ENCODE peak calls at places on chromosome 22, in eight cellular contexts. I is mucosa of descending colon, T is left colon, R is ACHN, E is coronary artery, A is T follicular helper cell, O is AG10803, X is osteocyte. K is an unnamed sample.

GRCh38 chr22:27065259-27065658 is 407.9 kb downstream of the MIAT start:
- DNase-seq in I (no peak), T (no peak), R (no peak), E (no peak), A (no peak), O (no peak), X (no peak), K (no peak)

GRCh38 chr22:37381489-37381888 is 45.8 kb downstream of the ELFN2 start:
- DNase-seq in I (no peak), T (no peak), R (no peak), E (no peak), A (no peak), O (no peak), X (no peak), K (no peak)

GRCh38 chr22:35037089-35037488 is 28.9 kb upstream of the ISX start:
- DNase-seq in I (no peak), T (no peak), R (no peak), E (peak), A (no peak), O (peak), X (no peak), K (peak)

GRCh38 chr22:36192601-36193000 is 9.0 kb downstream of the APOL4 start:
- DNase-seq in I (no peak), T (no peak), R (no peak), E (no peak), A (no peak), O (no peak), X (no peak), K (no peak)

GRCh38 chr22:31138126-31138525 is 2.2 kb downstream of the PLA2G3 start:
- DNase-seq in I (no peak), T (no peak), R (no peak), E (no peak), A (no peak), O (no peak), X (no peak), K (no peak)

GRCh38 chr22:32660292-32660691 is 141.2 kb upstream of the TIMP3 start:
- DNase-seq in I (peak), T (peak), R (peak), E (no peak), A (peak), O (peak), X (no peak), K (peak)

GRCh38 chr22:42388130-42388797 is 43.9 kb downstream of the NFAM1 start:
- DNase-seq in I (no peak), T (no peak), R (no peak), E (no peak), A (no peak), O (no peak), X (no peak), K (peak)

GRCh38 chr22:46172522-46172921 is 22.2 kb downstream of the PPARA start:
- DNase-seq in I (no peak), T (no peak), R (no peak), E (no peak), A (no peak), O (no peak), X (no peak), K (no peak)

GRCh38 chr22:50072714-50073538 is 12.3 kb downstream of the MLC1 start:
- DNase-seq in I (no peak), T (no peak), R (no peak), E (no peak), A (no peak), O (no peak), X (no peak), K (no peak)

GRCh38 chr22:46219650-46220049 is 30.4 kb downstream of the CDPF1 start:
- DNase-seq in I (no peak), T (no peak), R (no peak), E (no peak), A (no peak), O (no peak), X (no peak), K (no peak)

GRCh38 chr22:21448627-21449416 is 18.4 kb upstream of the TMEM191C start:
- DNase-seq in I (peak), T (peak), R (no peak), E (no peak), A (no peak), O (no peak), X (peak), K (no peak)

GRCh38 chr22:30823015-30823370 is 128.3 kb downstream of the OSBP2 start:
- DNase-seq in I (no peak), T (no peak), R (no peak), E (peak), A (no peak), O (no peak), X (no peak), K (no peak)

GRCh38 chr22:18091478-18091877 is 13.7 kb downstream of the PEX26 start:
- DNase-seq in I (no peak), T (no peak), R (no peak), E (no peak), A (no peak), O (no peak), X (no peak), K (no peak)

GRCh38 chr22:49454726-49455125 is 372.9 kb downstream of the BRD1 start:
- DNase-seq in I (no peak), T (no peak), R (no peak), E (no peak), A (no peak), O (no peak), X (no peak), K (no peak)

GRCh38 chr22:24244144-24244787 is 616 bp downstream of the GGT5 start:
- DNase-seq in I (no peak), T (peak), R (no peak), E (no peak), A (no peak), O (peak), X (no peak), K (no peak)

GRCh38 chr22:49322861-49323622 is 504.6 kb downstream of the BRD1 start:
- DNase-seq in I (no peak), T (no peak), R (no peak), E (peak), A (no peak), O (no peak), X (peak), K (no peak)

GRCh38 chr22:18078329-18079041 is 695 bp downstream of the PEX26 start:
- DNase-seq in I (peak), T (peak), R (peak), E (no peak), A (no peak), O (peak), X (no peak), K (peak)

GRCh38 chr22:20402960-20403778 is 9.2 kb downstream of the ZNF74 start:
- DNase-seq in I (no peak), T (no peak), R (no peak), E (no peak), A (no peak), O (no peak), X (no peak), K (no peak)

GRCh38 chr22:44587004-44587793 is 89.2 kb upstream of the RTL6 start:
- DNase-seq in I (no peak), T (no peak), R (peak), E (peak), A (no peak), O (peak), X (no peak), K (peak)

GRCh38 chr22:38338772-38339379 is 21.6 kb upstream of the CSNK1E start:
- DNase-seq in I (peak), T (peak), R (no peak), E (peak), A (no peak), O (no peak), X (no peak), K (no peak)

GRCh38 chr22:19875061-19875530 is 20.4 kb upstream of the GNB1L start:
- DNase-seq in I (peak), T (peak), R (no peak), E (peak), A (no peak), O (no peak), X (no peak), K (no peak)

GRCh38 chr22:37141476-37141875 is 8.2 kb downstream of the IL2RB start:
- DNase-seq in I (no peak), T (no peak), R (peak), E (no peak), A (no peak), O (no peak), X (no peak), K (no peak)

GRCh38 chr22:48729499-48730171 is 1098.0 kb downstream of the BRD1 start:
- DNase-seq in I (peak), T (no peak), R (no peak), E (no peak), A (no peak), O (no peak), X (no peak), K (no peak)

GRCh38 chr22:43516996-43517635 is 105.3 kb downstream of the MPPED1 start:
- DNase-seq in I (no peak), T (no peak), R (no peak), E (no peak), A (no peak), O (no peak), X (no peak), K (no peak)

GRCh38 chr22:19406846-19407245 is 24.7 kb downstream of the HIRA start:
- DNase-seq in I (no peak), T (no peak), R (no peak), E (no peak), A (no peak), O (no peak), X (no peak), K (no peak)

GRCh38 chr22:24404561-24405275 is 22.7 kb upstream of the ADORA2A start:
- DNase-seq in I (no peak), T (no peak), R (no peak), E (no peak), A (no peak), O (no peak), X (no peak), K (no peak)

GRCh38 chr22:48376428-48376827 is 1451.2 kb downstream of the BRD1 start:
- DNase-seq in I (no peak), T (no peak), R (no peak), E (peak), A (no peak), O (no peak), X (no peak), K (no peak)

GRCh38 chr22:50299724-50300619 is 7.5 kb downstream of the PLXNB2 start:
- DNase-seq in I (peak), T (peak), R (no peak), E (no peak), A (no peak), O (no peak), X (no peak), K (no peak)

GRCh38 chr22:46791201-46791731 is 28.8 kb downstream of the TBC1D22A start:
- DNase-seq in I (no peak), T (no peak), R (no peak), E (no peak), A (peak), O (peak), X (no peak), K (no peak)

GRCh38 chr22:28207281-28208030 is 288.4 kb upstream of the PITPNB start:
- DNase-seq in I (no peak), T (no peak), R (no peak), E (no peak), A (no peak), O (peak), X (no peak), K (no peak)